ENCODE peak calls at places on chromosomes 11 and 22, in nine cellular contexts. One of them, this sample, is unnamed.

GRCh38 chr11:14826580-14826979 is 65.5 kb downstream of the CYP2R1 start:
- DNase-seq in body of pancreas: no peak
- DNase-seq in sigmoid colon: no peak
- DNase-seq in MM.1S: no peak
- DNase-seq in uterus: no peak
- DNase-seq in tibial nerve: no peak
- DNase-seq in psoas muscle: no peak
- DNase-seq in fibroblast of lung: no peak
- DNase-seq in spleen: no peak
- DNase-seq in this sample: no peak

GRCh38 chr11:78195917-78196545 is 7.3 kb downstream of the USP35 start:
- DNase-seq in body of pancreas: no peak
- DNase-seq in sigmoid colon: no peak
- DNase-seq in MM.1S: no peak
- DNase-seq in uterus: no peak
- DNase-seq in tibial nerve: no peak
- DNase-seq in psoas muscle: no peak
- DNase-seq in fibroblast of lung: peak; percentile 35
- DNase-seq in spleen: peak; percentile 70
- DNase-seq in this sample: no peak

GRCh38 chr11:44315947-44316387 is 6.0 kb upstream of the ALX4 start:
- DNase-seq in body of pancreas: no peak
- DNase-seq in sigmoid colon: no peak
- DNase-seq in MM.1S: no peak
- DNase-seq in uterus: no peak
- DNase-seq in tibial nerve: no peak
- DNase-seq in psoas muscle: peak; percentile 68
- DNase-seq in fibroblast of lung: peak; percentile 52
- DNase-seq in spleen: peak; percentile 69
- DNase-seq in this sample: peak; percentile 71

GRCh38 chr11:118883004-118883367 is 706 bp upstream of the CXCR5 start:
- DNase-seq in body of pancreas: no peak
- DNase-seq in sigmoid colon: no peak
- DNase-seq in MM.1S: no peak
- DNase-seq in uterus: no peak
- DNase-seq in tibial nerve: no peak
- DNase-seq in psoas muscle: peak; percentile 3
- DNase-seq in fibroblast of lung: no peak
- DNase-seq in spleen: no peak
- DNase-seq in this sample: no peak

GRCh38 chr11:45850446-45850845 is 3.2 kb downstream of the CRY2 start:
- DNase-seq in body of pancreas: no peak
- DNase-seq in sigmoid colon: no peak
- DNase-seq in MM.1S: no peak
- DNase-seq in uterus: no peak
- DNase-seq in tibial nerve: no peak
- DNase-seq in psoas muscle: no peak
- DNase-seq in fibroblast of lung: peak; percentile 64
- DNase-seq in spleen: no peak
- DNase-seq in this sample: no peak

GRCh38 chr11:75311858-75312288 is 39.6 kb downstream of the ARRB1 start:
- DNase-seq in body of pancreas: peak; percentile 49
- DNase-seq in sigmoid colon: peak; percentile 91
- DNase-seq in MM.1S: no peak
- DNase-seq in uterus: peak; percentile 78
- DNase-seq in tibial nerve: peak; percentile 83
- DNase-seq in psoas muscle: peak; percentile 91
- DNase-seq in fibroblast of lung: peak; percentile 17
- DNase-seq in spleen: no peak
- DNase-seq in this sample: peak; percentile 89

GRCh38 chr11:130522284-130522961 is 74.0 kb downstream of the ADAMTS15 start:
- DNase-seq in body of pancreas: peak; percentile 85
- DNase-seq in sigmoid colon: peak; percentile 98
- DNase-seq in MM.1S: no peak
- DNase-seq in uterus: peak; percentile 95
- DNase-seq in tibial nerve: peak; percentile 90
- DNase-seq in psoas muscle: peak; percentile 96
- DNase-seq in fibroblast of lung: peak; percentile 95
- DNase-seq in spleen: no peak
- DNase-seq in this sample: peak; percentile 96

GRCh38 chr11:44826922-44827643 is 100.3 kb downstream of the TSPAN18 start:
- DNase-seq in body of pancreas: no peak
- DNase-seq in sigmoid colon: no peak
- DNase-seq in MM.1S: no peak
- DNase-seq in uterus: no peak
- DNase-seq in tibial nerve: no peak
- DNase-seq in psoas muscle: no peak
- DNase-seq in fibroblast of lung: no peak
- DNase-seq in spleen: peak; percentile 42
- DNase-seq in this sample: no peak

GRCh38 chr11:102457865-102458264 is 5.3 kb upstream of the TMEM123 start:
- DNase-seq in body of pancreas: no peak
- DNase-seq in sigmoid colon: no peak
- DNase-seq in MM.1S: peak; percentile 4
- DNase-seq in uterus: no peak
- DNase-seq in tibial nerve: no peak
- DNase-seq in psoas muscle: no peak
- DNase-seq in fibroblast of lung: no peak
- DNase-seq in spleen: no peak
- DNase-seq in this sample: no peak

GRCh38 chr11:19281041-19281440 is 40.3 kb upstream of the E2F8 start:
- DNase-seq in body of pancreas: no peak
- DNase-seq in sigmoid colon: no peak
- DNase-seq in MM.1S: peak; percentile 56
- DNase-seq in uterus: no peak
- DNase-seq in tibial nerve: no peak
- DNase-seq in psoas muscle: no peak
- DNase-seq in fibroblast of lung: no peak
- DNase-seq in spleen: no peak
- DNase-seq in this sample: no peak

GRCh38 chr11:118109231-118109630 is 22.5 kb upstream of the SMIM35 start:
- DNase-seq in body of pancreas: no peak
- DNase-seq in sigmoid colon: no peak
- DNase-seq in MM.1S: no peak
- DNase-seq in uterus: no peak
- DNase-seq in tibial nerve: no peak
- DNase-seq in psoas muscle: peak; percentile 65
- DNase-seq in fibroblast of lung: peak; percentile 36
- DNase-seq in spleen: no peak
- DNase-seq in this sample: no peak

GRCh38 chr22:26484360-26484706 is 656 bp downstream of the SRRD start:
- DNase-seq in body of pancreas: no peak
- DNase-seq in sigmoid colon: no peak
- DNase-seq in MM.1S: peak; percentile 57
- DNase-seq in uterus: no peak
- DNase-seq in tibial nerve: no peak
- DNase-seq in psoas muscle: no peak
- DNase-seq in fibroblast of lung: no peak
- DNase-seq in spleen: no peak
- DNase-seq in this sample: no peak

GRCh38 chr22:26485013-26485412 is 1.3 kb downstream of the SRRD start:
- DNase-seq in body of pancreas: no peak
- DNase-seq in sigmoid colon: no peak
- DNase-seq in MM.1S: no peak
- DNase-seq in uterus: no peak
- DNase-seq in tibial nerve: no peak
- DNase-seq in psoas muscle: no peak
- DNase-seq in fibroblast of lung: no peak
- DNase-seq in spleen: no peak
- DNase-seq in this sample: no peak

GRCh38 chr22:26485991-26486390 is 2.3 kb downstream of the SRRD start:
- DNase-seq in body of pancreas: no peak
- DNase-seq in sigmoid colon: no peak
- DNase-seq in MM.1S: no peak
- DNase-seq in uterus: no peak
- DNase-seq in tibial nerve: no peak
- DNase-seq in psoas muscle: no peak
- DNase-seq in fibroblast of lung: no peak
- DNase-seq in spleen: no peak
- DNase-seq in this sample: no peak

GRCh38 chr22:26487996-26488395 is 4.3 kb downstream of the SRRD start:
- DNase-seq in body of pancreas: no peak
- DNase-seq in sigmoid colon: no peak
- DNase-seq in MM.1S: no peak
- DNase-seq in uterus: no peak
- DNase-seq in tibial nerve: no peak
- DNase-seq in psoas muscle: no peak
- DNase-seq in fibroblast of lung: no peak
- DNase-seq in spleen: no peak
- DNase-seq in this sample: no peak

GRCh38 chr22:26486394-26486793 is 2.7 kb downstream of the SRRD start:
- DNase-seq in body of pancreas: no peak
- DNase-seq in sigmoid colon: no peak
- DNase-seq in MM.1S: no peak
- DNase-seq in uterus: no peak
- DNase-seq in tibial nerve: no peak
- DNase-seq in psoas muscle: no peak
- DNase-seq in fibroblast of lung: no peak
- DNase-seq in spleen: no peak
- DNase-seq in this sample: no peak
- H3K36me3 ChIP-seq in body of pancreas: peaks cover 14% of the 10 kb centered on the region
- H3K36me3 ChIP-seq in sigmoid colon: peaks cover 48% of the 10 kb centered on the region
- H3K36me3 ChIP-seq in MM.1S: peaks cover 2% of the 10 kb centered on the region
- H3K36me3 ChIP-seq in uterus: no peaks in the 10 kb centered on the region
- H3K36me3 ChIP-seq in tibial nerve: peaks cover 11% of the 10 kb centered on the region
- H3K36me3 ChIP-seq in psoas muscle: peaks cover 12% of the 10 kb centered on the region
- H3K36me3 ChIP-seq in fibroblast of lung: peaks cover 6% of the 10 kb centered on the region
- H3K36me3 ChIP-seq in spleen: peaks cover 63% of the 10 kb centered on the region
- H3K36me3 ChIP-seq in this sample: peaks cover 28% of the 10 kb centered on the region

DNA sequence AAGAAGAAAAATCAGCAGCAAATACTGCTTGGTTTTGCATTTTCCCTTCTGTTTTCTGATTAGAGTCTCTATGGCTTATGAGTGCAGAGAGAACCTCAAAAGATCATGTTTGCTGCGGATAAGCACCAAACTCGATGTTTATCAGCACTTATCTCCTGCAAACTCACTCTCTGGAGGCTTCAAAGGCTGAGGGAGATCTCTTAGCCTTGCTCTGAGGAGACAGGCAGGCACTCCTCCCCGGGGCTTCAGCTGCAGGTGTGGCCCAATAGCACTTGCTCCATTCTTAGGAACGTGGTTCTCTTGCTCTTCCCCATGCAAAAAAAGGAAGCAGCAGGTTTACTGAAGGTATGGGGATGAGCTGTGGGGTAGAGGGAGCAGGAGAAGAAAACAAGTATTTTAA is 45.1 kb downstream of the FLI1 start:
- DNase-seq in body of pancreas: no peak
- DNase-seq in sigmoid colon: no peak
- DNase-seq in MM.1S: peak; percentile 67
- DNase-seq in uterus: no peak
- DNase-seq in tibial nerve: no peak
- DNase-seq in psoas muscle: no peak
- DNase-seq in fibroblast of lung: no peak
- DNase-seq in spleen: no peak
- DNase-seq in this sample: no peak
- H3K4me3 ChIP-seq in body of pancreas: no peak overlapping the region
- H3K4me3 ChIP-seq in sigmoid colon: no peak overlapping the region
- H3K4me3 ChIP-seq in MM.1S: peak overlapping the region; percentile 49
- H3K4me3 ChIP-seq in uterus: no peak overlapping the region
- H3K4me3 ChIP-seq in tibial nerve: no peak overlapping the region
- H3K4me3 ChIP-seq in psoas muscle: no peak overlapping the region
- H3K4me3 ChIP-seq in fibroblast of lung: no peak overlapping the region
- H3K4me3 ChIP-seq in spleen: no peak overlapping the region
- H3K4me3 ChIP-seq in this sample: no peak overlapping the region

GRCh38 chr11:16999116-16999515 is 15.1 kb downstream of the PLEKHA7 start:
- DNase-seq in body of pancreas: no peak
- DNase-seq in sigmoid colon: no peak
- DNase-seq in MM.1S: no peak
- DNase-seq in uterus: no peak
- DNase-seq in tibial nerve: no peak
- DNase-seq in psoas muscle: no peak
- DNase-seq in fibroblast of lung: no peak
- DNase-seq in spleen: no peak
- DNase-seq in this sample: no peak
- H3K27ac ChIP-seq in body of pancreas: no peak overlapping the region
- H3K27ac ChIP-seq in sigmoid colon: no peak overlapping the region
- H3K27ac ChIP-seq in MM.1S: no peak overlapping the region
- H3K27ac ChIP-seq in uterus: no peak overlapping the region
- H3K27ac ChIP-seq in tibial nerve: no peak overlapping the region
- H3K27ac ChIP-seq in psoas muscle: no peak overlapping the region
- H3K27ac ChIP-seq in fibroblast of lung: no peak overlapping the region
- H3K27ac ChIP-seq in spleen: no peak overlapping the region
- H3K27ac ChIP-seq in this sample: peak overlapping the region; percentile 51

DNA sequence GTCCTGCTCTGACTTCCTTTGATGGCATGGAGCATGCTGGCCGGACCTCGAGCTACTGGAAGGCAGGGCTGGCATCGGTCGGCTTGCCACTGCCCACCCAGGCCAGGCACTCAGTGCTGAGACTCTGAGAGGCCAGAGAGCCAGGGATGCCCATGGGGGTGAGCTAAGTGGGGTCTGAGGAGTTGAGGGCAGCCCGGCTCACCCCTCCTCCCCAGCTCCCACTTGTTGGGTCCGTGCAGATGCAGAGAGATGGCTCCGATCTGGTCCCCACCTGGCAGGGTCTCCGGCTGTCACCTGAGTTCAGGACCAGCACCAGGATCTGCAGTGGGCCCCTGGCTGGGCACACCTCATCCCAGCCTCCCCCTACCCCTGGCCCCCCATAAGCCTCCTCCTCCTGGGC is 13.3 kb downstream of the LSP1 start:
- DNase-seq in body of pancreas: no peak
- DNase-seq in sigmoid colon: no peak
- DNase-seq in MM.1S: no peak
- DNase-seq in uterus: no peak
- DNase-seq in tibial nerve: no peak
- DNase-seq in psoas muscle: peak; percentile 45
- DNase-seq in fibroblast of lung: no peak
- DNase-seq in spleen: peak; percentile 75
- DNase-seq in this sample: peak; percentile 60
- H3K36me3 ChIP-seq in body of pancreas: no peaks in the 10 kb centered on the region
- H3K36me3 ChIP-seq in sigmoid colon: no peaks in the 10 kb centered on the region
- H3K36me3 ChIP-seq in MM.1S: no peaks in the 10 kb centered on the region
- H3K36me3 ChIP-seq in uterus: no peaks in the 10 kb centered on the region
- H3K36me3 ChIP-seq in tibial nerve: no peaks in the 10 kb centered on the region
- H3K36me3 ChIP-seq in psoas muscle: no peaks in the 10 kb centered on the region
- H3K36me3 ChIP-seq in fibroblast of lung: no peaks in the 10 kb centered on the region
- H3K36me3 ChIP-seq in spleen: peaks cover 65% of the 10 kb centered on the region
- H3K36me3 ChIP-seq in this sample: no peaks in the 10 kb centered on the region

This sample was measured in kidney.